ENCODE peak calls at places on chromosomes 6 and 20, in nine cellular contexts. X is cardiac muscle cell; N is NCI-H2029 treated with DMSO at 0.1 percent for 48 hours; C is cardiac fibroblast; B is neural crest cell; V is activated T-helper 1 cell treated with Interleukin-2 at 50 U/mL for 16 hours; F is activated CD4-positive, alpha-beta T cell treated with anti-CD3 and anti-CD28 coated beads for 36 hours; R is SJSA1; E is stimulated activated CD4-positive, alpha-beta T cell treated with anti-CD3 and anti-CD28 coated beads, Interleukin-15, amount 100 ng/mL, for 1 hour. H is an unnamed sample.

GRCh38 chr6:140003217-140003616 is 628.8 kb upstream of the CITED2 start:
- DNase-seq in C (no peak), N (no peak), E (no peak), X (no peak), R (peak; percentile 68), B (no peak), V (no peak), F (no peak), H (no peak)

GRCh38 chr6:12371151-12371550 is 81.0 kb downstream of the EDN1 start:
- DNase-seq in C (no peak), E (no peak), V (no peak), N (no peak), F (no peak), B (no peak), X (no peak), R (no peak), H (no peak)

GRCh38 chr6:129893513-129894098 is 32.5 kb upstream of the TMEM244 start:
- DNase-seq in C (peak; percentile 69), B (no peak), X (no peak), F (no peak), E (no peak), R (no peak), V (no peak), N (no peak), H (no peak)

GRCh38 chr6:48135352-48136084 is 24.5 kb upstream of the PTCHD4 start:
- DNase-seq in F (no peak), V (no peak), N (no peak), E (no peak), X (no peak), B (no peak), R (no peak), C (peak; percentile 78), H (no peak)

GRCh38 chr6:38818691-38819090 is 103.6 kb downstream of the DNAH8 start:
- DNase-seq in R (no peak), V (no peak), B (no peak), F (no peak), C (no peak), E (no peak), N (no peak), X (no peak), H (no peak)

GRCh38 chr20:41631826-41632225 is 13.6 kb upstream of the CHD6 start:
- DNase-seq in C (peak; percentile 81), F (peak; percentile 23), R (no peak), V (no peak), E (no peak), B (no peak), N (no peak), X (no peak), H (no peak)

GRCh38 chr6:47169785-47170685 is 127.9 kb upstream of the ADGRF1 start:
- DNase-seq in C (peak; percentile 68), X (no peak), R (no peak), N (no peak), F (no peak), B (no peak), E (no peak), V (no peak), H (no peak)

GRCh38 chr20:1817577-1818211 is 77.5 kb upstream of the SIRPA start:
- DNase-seq in X (no peak), N (no peak), F (no peak), R (no peak), E (no peak), B (no peak), C (no peak), V (no peak), H (no peak)

H was measured in HEK293T.